ENCODE peak calls at places on chromosomes 11 and 22, in six cellular contexts. One of them, this sample, is unnamed.

GRCh38 chr22:27718186-27719032 is 83.1 kb downstream of the MN1 start:
- DNase-seq in H1: no peak
- DNase-seq in GM12878: no peak
- DNase-seq in HepG2: peak; percentile 25
- DNase-seq in GM12891: no peak
- DNase-seq in K562: peak; percentile 87
- DNase-seq in this sample: no peak

GRCh38 chr11:72292106-72292790 is 48.3 kb upstream of the PHOX2A start:
- DNase-seq in K562: no peak
- DNase-seq in GM12878: no peak
- DNase-seq in H1: peak; percentile 33
- DNase-seq in HepG2: no peak
- DNase-seq in GM12891: no peak
- DNase-seq in this sample: no peak

GRCh38 chr11:21133722-21134121 is 464.3 kb downstream of the NELL1 start:
- DNase-seq in GM12891: no peak
- DNase-seq in K562: no peak
- DNase-seq in H1: no peak
- DNase-seq in HepG2: no peak
- DNase-seq in GM12878: no peak
- DNase-seq in this sample: no peak

GRCh38 chr22:21102659-21103267 is 57.0 kb downstream of the LRRC74B start:
- DNase-seq in H1: peak; percentile 96
- DNase-seq in GM12878: no peak
- DNase-seq in GM12891: peak; percentile 64
- DNase-seq in HepG2: peak; percentile 73
- DNase-seq in K562: peak; percentile 98
- DNase-seq in this sample: peak; percentile 66

GRCh38 chr22:20290578-20291248 is 22.6 kb upstream of the RTN4R start:
- DNase-seq in GM12891: no peak
- DNase-seq in GM12878: no peak
- DNase-seq in K562: no peak
- DNase-seq in HepG2: no peak
- DNase-seq in H1: no peak
- DNase-seq in this sample: no peak

GRCh38 chr11:78560826-78561484 is 13.7 kb downstream of the NARS2 start:
- DNase-seq in HepG2: peak; percentile 71
- DNase-seq in K562: no peak
- DNase-seq in GM12891: no peak
- DNase-seq in H1: no peak
- DNase-seq in GM12878: no peak
- DNase-seq in this sample: no peak

GRCh38 chr22:31081963-31082605 is 966 bp downstream of the SMTN start:
- DNase-seq in HepG2: no peak
- DNase-seq in K562: no peak
- DNase-seq in H1: no peak
- DNase-seq in GM12891: no peak
- DNase-seq in GM12878: no peak
- DNase-seq in this sample: no peak

GRCh38 chr11:134386945-134387344 is 25.1 kb downstream of the B3GAT1 start:
- DNase-seq in K562: no peak
- DNase-seq in HepG2: no peak
- DNase-seq in GM12878: no peak
- DNase-seq in H1: no peak
- DNase-seq in GM12891: no peak
- DNase-seq in this sample: no peak

GRCh38 chr22:39526736-39527171 is 5.8 kb downstream of the RPS19BP1 start:
- DNase-seq in K562: no peak
- DNase-seq in GM12878: no peak
- DNase-seq in HepG2: no peak
- DNase-seq in H1: no peak
- DNase-seq in GM12891: no peak
- DNase-seq in this sample: no peak

GRCh38 chr11:81112718-81113117 is 1620.9 kb downstream of the FAM181B start:
- DNase-seq in K562: no peak
- DNase-seq in H1: no peak
- DNase-seq in HepG2: no peak
- DNase-seq in GM12891: no peak
- DNase-seq in GM12878: no peak
- DNase-seq in this sample: no peak

DNA sequence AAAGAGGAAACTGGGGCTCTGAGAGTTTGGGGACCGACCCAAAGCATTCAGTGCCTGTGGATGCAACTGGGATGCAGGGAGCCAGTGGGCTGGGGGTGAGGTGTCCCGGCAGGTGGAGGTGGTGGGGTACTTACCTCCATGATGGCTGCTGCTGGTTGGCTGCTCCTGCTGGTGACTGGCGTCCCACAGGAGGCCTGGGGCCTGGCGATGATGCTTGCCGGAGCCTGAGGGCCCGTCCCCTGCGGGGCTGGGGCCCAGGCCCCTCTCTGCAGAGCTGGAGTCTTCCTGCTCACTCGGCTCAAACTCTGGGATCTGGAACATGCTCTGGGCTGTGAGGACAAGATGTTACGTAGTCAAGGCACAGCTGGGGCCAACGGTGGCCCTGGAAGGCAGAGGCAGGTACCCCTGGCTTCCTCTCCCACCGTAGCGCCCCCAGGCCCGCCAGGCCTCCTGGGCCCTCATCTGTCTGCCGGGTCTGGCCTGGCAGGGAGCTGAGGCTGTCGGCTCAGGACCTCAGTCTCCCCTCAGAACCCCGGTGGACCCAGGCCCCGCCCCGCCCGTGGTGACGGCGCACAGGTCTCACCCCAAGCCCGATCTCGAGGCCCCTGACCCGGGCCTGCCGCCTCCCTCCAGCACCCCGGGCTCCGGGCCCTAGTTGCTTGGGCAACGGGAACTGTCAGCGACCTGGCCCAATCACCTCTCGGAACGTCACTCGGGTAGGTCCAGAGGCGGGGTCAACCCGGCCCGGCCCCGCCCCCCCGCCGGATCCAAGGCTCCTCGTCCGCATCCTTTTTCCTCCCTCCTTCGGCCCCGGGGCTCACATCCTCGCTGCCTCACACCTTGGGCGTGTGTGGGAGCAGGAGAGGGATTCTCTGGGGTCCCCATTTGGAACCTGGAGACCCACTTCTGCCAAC is at the start of gene BAD:
- DNase-seq in K562: peak; percentile 99
- DNase-seq in H1: peak; percentile 96
- DNase-seq in GM12891: peak; percentile 100
- DNase-seq in GM12878: no peak
- DNase-seq in HepG2: peak; percentile 86
- DNase-seq in this sample: peak; percentile 100
- TF ChIP-seq POLR2A in K562: peak; percentile 78
- TF ChIP-seq POLR2A in H1: no peak
- TF ChIP-seq POLR2A in GM12891: no peak
- TF ChIP-seq POLR2A in GM12878: peak; percentile 78
- TF ChIP-seq POLR2A in HepG2: no peak
- TF ChIP-seq POLR2A in this sample: peak; percentile 19

DNA sequence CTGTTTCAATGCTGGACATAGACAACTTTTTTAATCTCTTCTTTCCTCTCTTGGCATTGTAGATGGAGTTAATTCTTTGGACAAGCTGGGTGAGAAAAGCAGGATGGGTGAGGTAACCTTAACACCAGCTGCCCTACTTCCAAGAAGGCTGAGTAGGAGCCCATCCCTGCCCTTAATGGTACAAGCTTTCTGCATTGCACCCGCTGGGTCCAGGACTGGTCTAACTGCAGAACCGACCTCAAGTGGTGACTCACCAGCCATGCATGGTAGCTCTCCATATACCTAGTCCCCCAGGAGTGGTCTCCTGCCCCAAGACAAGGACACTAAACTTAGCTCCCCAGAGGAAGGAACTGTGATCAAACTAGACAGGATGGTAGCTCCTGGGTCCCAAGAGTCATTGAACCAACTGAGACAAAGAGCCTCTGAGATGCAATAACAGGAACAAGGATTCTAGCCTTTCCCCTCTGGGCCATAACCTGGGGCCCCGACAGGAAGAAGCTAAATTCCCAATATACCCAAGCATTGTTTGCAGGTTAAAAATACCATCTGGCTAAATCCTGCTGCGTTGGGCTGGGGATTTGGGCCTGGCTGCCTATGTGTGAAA is 32.1 kb downstream of the RPL27A start:
- DNase-seq in H1: no peak
- DNase-seq in HepG2: no peak
- DNase-seq in GM12891: no peak
- DNase-seq in GM12878: no peak
- DNase-seq in K562: no peak
- DNase-seq in this sample: no peak
- TF ChIP-seq TAF1 in H1: no peak
- TF ChIP-seq TAF1 in HepG2: no peak
- TF ChIP-seq TAF1 in GM12891: no peak
- TF ChIP-seq TAF1 in GM12878: no peak
- TF ChIP-seq TAF1 in K562: no peak
- TF ChIP-seq TAF1 in this sample: no peak

GRCh38 chr11:1002091-1002984 is 34.2 kb downstream of the MUC6 start:
- DNase-seq in GM12891: no peak
- DNase-seq in H1: no peak
- DNase-seq in GM12878: no peak
- DNase-seq in K562: no peak
- DNase-seq in HepG2: no peak
- DNase-seq in this sample: no peak
- TF ChIP-seq POLR2AphosphoS5 in GM12891: no peak
- TF ChIP-seq POLR2AphosphoS5 in H1: no peak
- TF ChIP-seq POLR2AphosphoS5 in GM12878: no peak
- TF ChIP-seq POLR2AphosphoS5 in K562: no peak
- TF ChIP-seq POLR2AphosphoS5 in HepG2: no peak
- TF ChIP-seq POLR2AphosphoS5 in this sample: no peak

DNA sequence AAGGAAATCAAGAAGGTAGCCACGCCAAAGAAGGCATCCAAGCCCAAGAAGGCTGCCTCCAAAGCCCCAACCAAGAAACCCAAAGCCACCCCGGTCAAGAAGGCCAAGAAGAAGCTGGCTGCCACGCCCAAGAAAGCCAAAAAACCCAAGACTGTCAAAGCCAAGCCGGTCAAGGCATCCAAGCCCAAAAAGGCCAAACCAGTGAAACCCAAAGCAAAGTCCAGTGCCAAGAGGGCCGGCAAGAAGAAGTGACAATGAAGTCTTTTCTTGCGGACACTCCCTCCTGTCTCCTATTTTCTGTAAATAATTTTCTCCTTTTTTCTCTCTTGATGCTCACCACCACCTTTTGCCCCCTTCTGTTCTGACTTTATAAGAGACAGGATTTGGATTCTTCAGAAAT is 1.9 kb upstream of the GCAT start:
- DNase-seq in K562: no peak
- DNase-seq in HepG2: no peak
- DNase-seq in GM12891: no peak
- DNase-seq in H1: no peak
- DNase-seq in GM12878: no peak
- DNase-seq in this sample: no peak
- TF ChIP-seq POLR2A in K562: no peak
- TF ChIP-seq POLR2A in HepG2: no peak
- TF ChIP-seq POLR2A in GM12891: no peak
- TF ChIP-seq POLR2A in H1: no peak
- TF ChIP-seq POLR2A in GM12878: no peak
- TF ChIP-seq POLR2A in this sample: no peak

DNA sequence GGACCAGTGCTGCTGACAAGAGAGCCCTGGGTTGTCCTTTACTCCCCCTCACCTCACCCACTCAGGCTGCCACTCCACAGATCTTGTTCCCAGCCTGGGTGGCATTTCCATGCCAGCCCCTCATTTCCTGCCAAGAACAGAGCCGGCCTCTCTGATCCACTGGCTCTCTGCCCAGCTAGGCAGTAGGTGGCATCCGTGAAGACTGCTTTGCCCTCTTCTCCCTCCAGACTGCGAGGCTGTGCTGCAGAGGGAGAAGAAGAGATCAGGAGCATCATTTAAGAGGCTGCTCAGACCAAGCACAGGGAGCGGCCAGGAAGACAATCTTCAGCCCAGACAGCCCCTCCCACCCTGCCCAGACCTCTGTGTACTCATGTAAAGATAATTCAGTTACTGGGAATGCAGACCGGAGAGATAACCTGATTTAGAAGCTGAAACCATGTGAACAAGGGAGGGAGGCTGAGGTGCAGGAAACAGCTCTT is 126.9 kb upstream of the NCAM1 start:
- DNase-seq in GM12891: no peak
- DNase-seq in HepG2: no peak
- DNase-seq in K562: no peak
- DNase-seq in H1: no peak
- DNase-seq in GM12878: no peak
- DNase-seq in this sample: no peak
- TF ChIP-seq TAF1 in GM12891: no peak
- TF ChIP-seq TAF1 in HepG2: no peak
- TF ChIP-seq TAF1 in K562: no peak
- TF ChIP-seq TAF1 in H1: no peak
- TF ChIP-seq TAF1 in GM12878: no peak
- TF ChIP-seq TAF1 in this sample: no peak

GRCh38 chr11:123202155-123202714 is 7.2 kb upstream of the CLMP start:
- DNase-seq in K562: no peak
- DNase-seq in GM12878: no peak
- DNase-seq in H1: peak; percentile 39
- DNase-seq in GM12891: no peak
- DNase-seq in HepG2: no peak
- DNase-seq in this sample: no peak
- TF ChIP-seq POLR2AphosphoS5 in K562: no peak
- TF ChIP-seq POLR2AphosphoS5 in GM12878: no peak
- TF ChIP-seq POLR2AphosphoS5 in H1: no peak
- TF ChIP-seq POLR2AphosphoS5 in GM12891: no peak
- TF ChIP-seq POLR2AphosphoS5 in HepG2: no peak
- TF ChIP-seq POLR2AphosphoS5 in this sample: no peak

DNA sequence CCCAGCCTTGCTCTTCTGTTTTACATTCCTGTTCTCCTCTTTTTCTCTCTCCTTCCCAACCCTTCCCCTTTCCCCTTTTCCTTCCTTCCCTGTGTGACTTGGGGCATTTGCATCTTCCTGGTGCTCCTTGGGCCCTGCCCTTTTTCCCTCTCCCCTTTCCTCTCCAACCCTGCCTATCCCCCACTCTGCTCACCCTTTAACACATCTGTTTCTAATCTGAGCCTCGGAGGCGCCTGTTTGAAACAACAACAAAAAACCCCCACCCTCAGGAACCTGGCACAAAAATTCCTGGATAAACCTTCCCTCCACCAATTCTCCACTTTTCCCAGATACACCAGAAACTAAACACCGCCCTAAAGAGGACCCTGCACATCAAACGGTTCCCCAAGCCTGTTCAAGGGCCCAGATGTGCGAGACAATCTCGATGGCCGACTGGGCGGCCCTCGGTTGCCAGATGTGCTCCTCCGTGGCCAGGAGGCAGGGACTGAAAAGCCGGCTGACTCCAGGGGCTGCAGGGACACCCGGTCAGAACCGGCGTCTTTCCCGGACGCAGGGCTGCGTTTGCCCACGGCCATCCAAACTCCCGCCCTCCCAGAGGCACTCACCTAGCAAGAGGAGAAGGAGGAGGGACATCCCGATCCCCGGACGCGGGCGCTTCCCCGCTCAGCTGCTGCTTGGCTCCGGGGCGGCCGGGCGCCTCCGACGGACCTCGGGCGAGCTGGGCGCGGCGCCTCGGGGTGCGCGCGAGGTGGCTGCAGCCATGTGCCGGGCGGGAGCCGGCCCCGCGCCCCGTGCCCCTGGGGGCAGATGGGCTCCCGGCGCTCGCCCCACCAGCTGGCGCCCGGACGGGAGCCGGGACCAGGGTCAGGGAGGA is 503 bp downstream of the CLMP start:
- DNase-seq in GM12878: no peak
- DNase-seq in GM12891: no peak
- DNase-seq in HepG2: no peak
- DNase-seq in K562: no peak
- DNase-seq in H1: no peak
- DNase-seq in this sample: no peak
- TF ChIP-seq POLR2A in GM12878: no peak
- TF ChIP-seq POLR2A in GM12891: no peak
- TF ChIP-seq POLR2A in HepG2: no peak
- TF ChIP-seq POLR2A in K562: no peak
- TF ChIP-seq POLR2A in H1: no peak
- TF ChIP-seq POLR2A in this sample: no peak

GRCh38 chr11:8733847-8734246 is 51.3 kb downstream of the RPL27A start:
- DNase-seq in GM12891: no peak
- DNase-seq in H1: no peak
- DNase-seq in HepG2: peak; percentile 72
- DNase-seq in GM12878: no peak
- DNase-seq in K562: no peak
- DNase-seq in this sample: no peak
- TF ChIP-seq TAF1 in GM12891: no peak
- TF ChIP-seq TAF1 in H1: no peak
- TF ChIP-seq TAF1 in HepG2: no peak
- TF ChIP-seq TAF1 in GM12878: no peak
- TF ChIP-seq TAF1 in K562: no peak
- TF ChIP-seq TAF1 in this sample: no peak

This sample was measured in GM12892.